ENCODE peak calls at places on chromosomes 16 and 17, in ten cellular contexts. One of them, this sample, is unnamed.

GRCh38 chr16:64459821-64460220 is 662.0 kb downstream of the CDH11 start:
- DNase-seq in stomach: peak
- DNase-seq in Peyer's patch: no peak
- DNase-seq in cardiac fibroblast: peak
- DNase-seq in fibroblast of the aortic adventitia: peak
- DNase-seq in tibial artery: no peak
- DNase-seq in retinal pigment epithelial cell: no peak
- DNase-seq in cardiac muscle cell: peak
- DNase-seq in prostate gland: no peak
- DNase-seq in ascending aorta: no peak
- DNase-seq in this sample: peak

GRCh38 chr17:65593870-65594584 is 32.6 kb upstream of the AXIN2 start:
- DNase-seq in stomach: no peak
- DNase-seq in Peyer's patch: no peak
- DNase-seq in cardiac fibroblast: peak
- DNase-seq in fibroblast of the aortic adventitia: peak
- DNase-seq in tibial artery: no peak
- DNase-seq in retinal pigment epithelial cell: peak
- DNase-seq in cardiac muscle cell: peak
- DNase-seq in prostate gland: no peak
- DNase-seq in ascending aorta: no peak
- DNase-seq in this sample: peak

GRCh38 chr17:35498429-35499178 is 38.9 kb downstream of the SLFN12L start:
- DNase-seq in stomach: no peak
- DNase-seq in Peyer's patch: no peak
- DNase-seq in cardiac fibroblast: no peak
- DNase-seq in fibroblast of the aortic adventitia: no peak
- DNase-seq in tibial artery: no peak
- DNase-seq in retinal pigment epithelial cell: no peak
- DNase-seq in cardiac muscle cell: no peak
- DNase-seq in prostate gland: no peak
- DNase-seq in ascending aorta: no peak
- DNase-seq in this sample: no peak

GRCh38 chr17:50986989-50987660 is 121.0 kb upstream of the TOB1 start:
- DNase-seq in stomach: no peak
- DNase-seq in Peyer's patch: no peak
- DNase-seq in cardiac fibroblast: peak
- DNase-seq in fibroblast of the aortic adventitia: peak
- DNase-seq in tibial artery: no peak
- DNase-seq in retinal pigment epithelial cell: no peak
- DNase-seq in cardiac muscle cell: peak
- DNase-seq in prostate gland: no peak
- DNase-seq in ascending aorta: no peak
- DNase-seq in this sample: peak

GRCh38 chr16:54927125-54928015 is 3.3 kb upstream of the IRX5 start:
- DNase-seq in stomach: no peak
- DNase-seq in Peyer's patch: no peak
- DNase-seq in cardiac fibroblast: no peak
- DNase-seq in fibroblast of the aortic adventitia: peak
- DNase-seq in tibial artery: no peak
- DNase-seq in retinal pigment epithelial cell: no peak
- DNase-seq in cardiac muscle cell: no peak
- DNase-seq in prostate gland: no peak
- DNase-seq in ascending aorta: no peak
- DNase-seq in this sample: no peak

GRCh38 chr16:86398201-86398600 is 112.1 kb upstream of the FOXF1 start:
- DNase-seq in stomach: no peak
- DNase-seq in Peyer's patch: no peak
- DNase-seq in cardiac fibroblast: no peak
- DNase-seq in fibroblast of the aortic adventitia: no peak
- DNase-seq in tibial artery: no peak
- DNase-seq in retinal pigment epithelial cell: no peak
- DNase-seq in cardiac muscle cell: no peak
- DNase-seq in prostate gland: no peak
- DNase-seq in ascending aorta: no peak
- DNase-seq in this sample: no peak

GRCh38 chr16:46843898-46844642 is 13.1 kb upstream of the C16orf87 start:
- DNase-seq in stomach: no peak
- DNase-seq in Peyer's patch: no peak
- DNase-seq in cardiac fibroblast: no peak
- DNase-seq in fibroblast of the aortic adventitia: no peak
- DNase-seq in tibial artery: no peak
- DNase-seq in retinal pigment epithelial cell: no peak
- DNase-seq in cardiac muscle cell: no peak
- DNase-seq in prostate gland: no peak
- DNase-seq in ascending aorta: no peak
- DNase-seq in this sample: no peak

GRCh38 chr17:29663155-29663554 is 40.4 kb upstream of the CORO6 start:
- DNase-seq in stomach: no peak
- DNase-seq in Peyer's patch: no peak
- DNase-seq in cardiac fibroblast: no peak
- DNase-seq in fibroblast of the aortic adventitia: peak
- DNase-seq in tibial artery: no peak
- DNase-seq in retinal pigment epithelial cell: no peak
- DNase-seq in cardiac muscle cell: peak
- DNase-seq in prostate gland: no peak
- DNase-seq in ascending aorta: no peak
- DNase-seq in this sample: peak

GRCh38 chr17:75810216-75810615 is 25.6 kb downstream of the UNK start:
- DNase-seq in stomach: no peak
- DNase-seq in Peyer's patch: no peak
- DNase-seq in cardiac fibroblast: no peak
- DNase-seq in fibroblast of the aortic adventitia: no peak
- DNase-seq in tibial artery: no peak
- DNase-seq in retinal pigment epithelial cell: no peak
- DNase-seq in cardiac muscle cell: no peak
- DNase-seq in prostate gland: no peak
- DNase-seq in ascending aorta: no peak
- DNase-seq in this sample: no peak

GRCh38 chr17:40026816-40027613 is 11.8 kb downstream of the CSF3 start:
- DNase-seq in stomach: peak
- DNase-seq in Peyer's patch: peak
- DNase-seq in cardiac fibroblast: peak
- DNase-seq in fibroblast of the aortic adventitia: peak
- DNase-seq in tibial artery: peak
- DNase-seq in retinal pigment epithelial cell: no peak
- DNase-seq in cardiac muscle cell: peak
- DNase-seq in prostate gland: peak
- DNase-seq in ascending aorta: no peak
- DNase-seq in this sample: peak

GRCh38 chr17:3978421-3979275 is 14.4 kb upstream of the ATP2A3 start:
- DNase-seq in stomach: peak
- DNase-seq in Peyer's patch: no peak
- DNase-seq in cardiac fibroblast: peak
- DNase-seq in fibroblast of the aortic adventitia: no peak
- DNase-seq in tibial artery: no peak
- DNase-seq in retinal pigment epithelial cell: no peak
- DNase-seq in cardiac muscle cell: peak
- DNase-seq in prostate gland: peak
- DNase-seq in ascending aorta: no peak
- DNase-seq in this sample: peak

GRCh38 chr16:66427036-66427446 is at the start of gene BEAN1:
- DNase-seq in stomach: no peak
- DNase-seq in Peyer's patch: no peak
- DNase-seq in cardiac fibroblast: no peak
- DNase-seq in fibroblast of the aortic adventitia: no peak
- DNase-seq in tibial artery: no peak
- DNase-seq in retinal pigment epithelial cell: no peak
- DNase-seq in cardiac muscle cell: peak
- DNase-seq in prostate gland: no peak
- DNase-seq in ascending aorta: no peak
- DNase-seq in this sample: no peak

GRCh38 chr16:4266372-4266771 is 6.5 kb downstream of the TFAP4 start:
- DNase-seq in stomach: no peak
- DNase-seq in Peyer's patch: no peak
- DNase-seq in cardiac fibroblast: peak
- DNase-seq in fibroblast of the aortic adventitia: no peak
- DNase-seq in tibial artery: no peak
- DNase-seq in retinal pigment epithelial cell: no peak
- DNase-seq in cardiac muscle cell: peak
- DNase-seq in prostate gland: no peak
- DNase-seq in ascending aorta: no peak
- DNase-seq in this sample: peak

GRCh38 chr17:50421308-50422031 is 4.5 kb upstream of the ACSF2 start:
- DNase-seq in stomach: no peak
- DNase-seq in Peyer's patch: no peak
- DNase-seq in cardiac fibroblast: peak
- DNase-seq in fibroblast of the aortic adventitia: peak
- DNase-seq in tibial artery: no peak
- DNase-seq in retinal pigment epithelial cell: no peak
- DNase-seq in cardiac muscle cell: peak
- DNase-seq in prostate gland: no peak
- DNase-seq in ascending aorta: no peak
- DNase-seq in this sample: peak

GRCh38 chr17:71208111-71208704 is 912.6 kb upstream of the SOX9 start:
- DNase-seq in stomach: no peak
- DNase-seq in Peyer's patch: no peak
- DNase-seq in cardiac fibroblast: peak
- DNase-seq in fibroblast of the aortic adventitia: no peak
- DNase-seq in tibial artery: no peak
- DNase-seq in retinal pigment epithelial cell: no peak
- DNase-seq in cardiac muscle cell: peak
- DNase-seq in prostate gland: peak
- DNase-seq in ascending aorta: no peak
- DNase-seq in this sample: peak

GRCh38 chr16:728890-729744 is 2.2 kb downstream of the HAGHL start:
- DNase-seq in stomach: no peak
- DNase-seq in Peyer's patch: no peak
- DNase-seq in cardiac fibroblast: no peak
- DNase-seq in fibroblast of the aortic adventitia: no peak
- DNase-seq in tibial artery: no peak
- DNase-seq in retinal pigment epithelial cell: no peak
- DNase-seq in cardiac muscle cell: no peak
- DNase-seq in prostate gland: no peak
- DNase-seq in ascending aorta: no peak
- DNase-seq in this sample: no peak

GRCh38 chr16:81523387-81524115 is 78.9 kb downstream of the CMIP start:
- DNase-seq in stomach: peak
- DNase-seq in Peyer's patch: no peak
- DNase-seq in cardiac fibroblast: peak
- DNase-seq in fibroblast of the aortic adventitia: peak
- DNase-seq in tibial artery: no peak
- DNase-seq in retinal pigment epithelial cell: no peak
- DNase-seq in cardiac muscle cell: peak
- DNase-seq in prostate gland: peak
- DNase-seq in ascending aorta: no peak
- DNase-seq in this sample: peak

GRCh38 chr16:21638573-21638975 is 13.8 kb downstream of the IGSF6 start:
- DNase-seq in stomach: no peak
- DNase-seq in Peyer's patch: no peak
- DNase-seq in cardiac fibroblast: peak
- DNase-seq in fibroblast of the aortic adventitia: peak
- DNase-seq in tibial artery: no peak
- DNase-seq in retinal pigment epithelial cell: no peak
- DNase-seq in cardiac muscle cell: peak
- DNase-seq in prostate gland: no peak
- DNase-seq in ascending aorta: no peak
- DNase-seq in this sample: peak

GRCh38 chr17:9729034-9729650 is 62.2 kb downstream of the DHRS7C start:
- DNase-seq in stomach: no peak
- DNase-seq in Peyer's patch: no peak
- DNase-seq in cardiac fibroblast: peak
- DNase-seq in fibroblast of the aortic adventitia: peak
- DNase-seq in tibial artery: no peak
- DNase-seq in retinal pigment epithelial cell: peak
- DNase-seq in cardiac muscle cell: peak
- DNase-seq in prostate gland: peak
- DNase-seq in ascending aorta: no peak
- DNase-seq in this sample: peak

GRCh38 chr16:65739518-65739917 is 617.7 kb upstream of the CDH11 start:
- DNase-seq in stomach: no peak
- DNase-seq in Peyer's patch: no peak
- DNase-seq in cardiac fibroblast: no peak
- DNase-seq in fibroblast of the aortic adventitia: no peak
- DNase-seq in tibial artery: no peak
- DNase-seq in retinal pigment epithelial cell: no peak
- DNase-seq in cardiac muscle cell: no peak
- DNase-seq in prostate gland: no peak
- DNase-seq in ascending aorta: no peak
- DNase-seq in this sample: no peak

GRCh38 chr16:49621240-49622083 is 234.4 kb downstream of the ZNF423 start:
- DNase-seq in stomach: no peak
- DNase-seq in Peyer's patch: no peak
- DNase-seq in cardiac fibroblast: peak
- DNase-seq in fibroblast of the aortic adventitia: no peak
- DNase-seq in tibial artery: no peak
- DNase-seq in retinal pigment epithelial cell: no peak
- DNase-seq in cardiac muscle cell: peak
- DNase-seq in prostate gland: no peak
- DNase-seq in ascending aorta: no peak
- DNase-seq in this sample: no peak

GRCh38 chr17:18963126-18964017 is 11.4 kb downstream of the SLC5A10 start:
- DNase-seq in stomach: no peak
- DNase-seq in Peyer's patch: no peak
- DNase-seq in cardiac fibroblast: peak
- DNase-seq in fibroblast of the aortic adventitia: no peak
- DNase-seq in tibial artery: no peak
- DNase-seq in retinal pigment epithelial cell: no peak
- DNase-seq in cardiac muscle cell: no peak
- DNase-seq in prostate gland: no peak
- DNase-seq in ascending aorta: no peak
- DNase-seq in this sample: no peak
- H3K4me3 ChIP-seq in stomach: no peak
- H3K4me3 ChIP-seq in Peyer's patch: no peak
- H3K4me3 ChIP-seq in cardiac fibroblast: no peak
- H3K4me3 ChIP-seq in fibroblast of the aortic adventitia: no peak
- H3K4me3 ChIP-seq in tibial artery: no peak
- H3K4me3 ChIP-seq in retinal pigment epithelial cell: no peak
- H3K4me3 ChIP-seq in cardiac muscle cell: no peak
- H3K4me3 ChIP-seq in prostate gland: no peak
- H3K4me3 ChIP-seq in ascending aorta: no peak
- H3K4me3 ChIP-seq in this sample: no peak

GRCh38 chr16:74064120-74064735 is 232.4 kb upstream of the PSMD7 start:
- DNase-seq in stomach: no peak
- DNase-seq in Peyer's patch: no peak
- DNase-seq in cardiac fibroblast: no peak
- DNase-seq in fibroblast of the aortic adventitia: no peak
- DNase-seq in tibial artery: no peak
- DNase-seq in retinal pigment epithelial cell: no peak
- DNase-seq in cardiac muscle cell: peak
- DNase-seq in prostate gland: no peak
- DNase-seq in ascending aorta: no peak
- DNase-seq in this sample: no peak
- TF ChIP-seq CTCF in stomach: no peak
- TF ChIP-seq CTCF in Peyer's patch: no peak
- TF ChIP-seq CTCF in cardiac fibroblast: no peak
- TF ChIP-seq CTCF in fibroblast of the aortic adventitia: no peak
- TF ChIP-seq CTCF in tibial artery: no peak
- TF ChIP-seq CTCF in retinal pigment epithelial cell: no peak
- TF ChIP-seq CTCF in cardiac muscle cell: no peak
- TF ChIP-seq CTCF in prostate gland: no peak
- TF ChIP-seq CTCF in ascending aorta: no peak
- TF ChIP-seq CTCF in this sample: no peak

GRCh38 chr17:8438441-8438840 is 2.8 kb downstream of the NDEL1 start:
- DNase-seq in stomach: no peak
- DNase-seq in Peyer's patch: no peak
- DNase-seq in cardiac fibroblast: no peak
- DNase-seq in fibroblast of the aortic adventitia: no peak
- DNase-seq in tibial artery: no peak
- DNase-seq in retinal pigment epithelial cell: no peak
- DNase-seq in cardiac muscle cell: no peak
- DNase-seq in prostate gland: no peak
- DNase-seq in ascending aorta: no peak
- DNase-seq in this sample: no peak
- H3K4me3 ChIP-seq in stomach: no peak
- H3K4me3 ChIP-seq in Peyer's patch: no peak
- H3K4me3 ChIP-seq in cardiac fibroblast: no peak
- H3K4me3 ChIP-seq in fibroblast of the aortic adventitia: no peak
- H3K4me3 ChIP-seq in tibial artery: no peak
- H3K4me3 ChIP-seq in retinal pigment epithelial cell: no peak
- H3K4me3 ChIP-seq in cardiac muscle cell: no peak
- H3K4me3 ChIP-seq in prostate gland: no peak
- H3K4me3 ChIP-seq in ascending aorta: no peak
- H3K4me3 ChIP-seq in this sample: no peak

GRCh38 chr17:7139400-7139799 is 24.8 kb upstream of the ASGR2 start:
- DNase-seq in stomach: no peak
- DNase-seq in Peyer's patch: no peak
- DNase-seq in cardiac fibroblast: no peak
- DNase-seq in fibroblast of the aortic adventitia: no peak
- DNase-seq in tibial artery: no peak
- DNase-seq in retinal pigment epithelial cell: no peak
- DNase-seq in cardiac muscle cell: no peak
- DNase-seq in prostate gland: no peak
- DNase-seq in ascending aorta: no peak
- DNase-seq in this sample: no peak
- TF ChIP-seq CTCF in stomach: no peak
- TF ChIP-seq CTCF in Peyer's patch: no peak
- TF ChIP-seq CTCF in cardiac fibroblast: no peak
- TF ChIP-seq CTCF in fibroblast of the aortic adventitia: no peak
- TF ChIP-seq CTCF in tibial artery: no peak
- TF ChIP-seq CTCF in retinal pigment epithelial cell: no peak
- TF ChIP-seq CTCF in cardiac muscle cell: no peak
- TF ChIP-seq CTCF in prostate gland: no peak
- TF ChIP-seq CTCF in ascending aorta: no peak
- TF ChIP-seq CTCF in this sample: no peak

This sample was measured in fibroblast of pulmonary artery.